ENCODE peak calls at places on chromosomes 1 and 21, in four cellular contexts. N, H, M and S are unnamed samples.

GRCh38 chr1:228212415-228212965 is 4.6 kb downstream of the OBSCN start:
- DNase-seq in N (no peak), M (no peak), H (no peak), S (no peak)

GRCh38 chr1:210332233-210332632 is 3.5 kb downstream of the HHAT start:
- DNase-seq in N (no peak), H (no peak), M (no peak), S (no peak)

GRCh38 chr21:45377325-45377709 is 27.6 kb upstream of the COL18A1 start:
- DNase-seq in N (no peak), M (no peak), H (no peak), S (no peak)

GRCh38 chr21:38773108-38774061 is 32.3 kb upstream of the ETS2 start:
- DNase-seq in M (peak; percentile 52), N (no peak), H (no peak), S (peak; percentile 27)

GRCh38 chr1:160646711-160647328 is at the start of gene SLAMF1:
- DNase-seq in N (no peak), H (no peak), M (no peak), S (no peak)

GRCh38 chr1:9846611-9847171 is 22.9 kb upstream of the CLSTN1 start:
- DNase-seq in M (no peak), N (no peak), H (no peak), S (no peak)

GRCh38 chr1:19646771-19647319 is 2.7 kb downstream of the NBL1 start:
- DNase-seq in N (no peak), M (no peak), H (no peak), S (no peak)

GRCh38 chr1:34739613-34740012 is 15.2 kb upstream of the GJB5 start:
- DNase-seq in M (no peak), N (no peak), H (no peak), S (no peak)

GRCh38 chr21:45901061-45901690 is 80.4 kb upstream of the COL6A1 start:
- DNase-seq in M (no peak), N (no peak), H (no peak), S (no peak)

GRCh38 chr1:6007318-6008083 is 15.3 kb upstream of the NPHP4 start:
- DNase-seq in M (no peak), H (no peak), N (no peak), S (no peak)

GRCh38 chr1:206447079-206447780 is 23.0 kb upstream of the IKBKE start:
- DNase-seq in N (no peak), M (no peak), H (no peak), S (no peak)

GRCh38 chr1:203410117-203410900 is 59.4 kb upstream of the FMOD start:
- DNase-seq in M (no peak), H (no peak), N (no peak), S (no peak)

GRCh38 chr1:54249798-54250497 is 50.0 kb downstream of the MRPL37 start:
- DNase-seq in H (no peak), M (peak; percentile 60), N (no peak), S (peak; percentile 30)

GRCh38 chr1:24204116-24204515 is 17.0 kb upstream of the IFNLR1 start:
- DNase-seq in H (no peak), M (no peak), N (no peak), S (no peak)

GRCh38 chr1:39425151-39425550 is 66.3 kb upstream of the BMP8A start:
- DNase-seq in M (no peak), H (no peak), N (no peak), S (no peak)

GRCh38 chr1:59640851-59641250 is 173.9 kb upstream of the HOOK1 start:
- DNase-seq in N (no peak), M (no peak), H (no peak), S (no peak)

GRCh38 chr1:43603004-43603403 is 46.9 kb upstream of the KDM4A start:
- DNase-seq in M (no peak), H (no peak), N (no peak), S (no peak)

GRCh38 chr1:6941786-6942185 is 156.5 kb downstream of the CAMTA1 start:
- DNase-seq in H (no peak), M (no peak), N (no peak), S (no peak)

GRCh38 chr1:174160109-174160473 is 771 bp downstream of the RABGAP1L start:
- DNase-seq in H (peak; percentile 15), N (no peak), M (no peak), S (no peak)

GRCh38 chr1:15949453-15950245 is 26.3 kb downstream of the ZBTB17 start:
- DNase-seq in N (peak; percentile 69), M (no peak), H (peak; percentile 91), S (no peak)

GRCh38 chr1:33276573-33277298 is 20.4 kb downstream of the ZNF362 start:
- DNase-seq in M (no peak), N (no peak), H (no peak), S (no peak)

GRCh38 chr1:110196917-110197782 is 13.0 kb upstream of the KCNC4 start:
- DNase-seq in H (peak; percentile 94), N (peak; percentile 92), M (no peak), S (no peak)

GRCh38 chr21:43192501-43193081 is 23.8 kb downstream of the CRYAA start:
- DNase-seq in H (no peak), M (no peak), N (no peak), S (no peak)

GRCh38 chr21:43307677-43308070 is 119.3 kb downstream of the SIK1 start:
- DNase-seq in M (no peak), H (no peak), N (no peak), S (no peak)

GRCh38 chr1:15741183-15741850 is 982 bp upstream of the TMEM82 start:
- DNase-seq in H (peak; percentile 91), N (peak; percentile 94), M (peak; percentile 32), S (peak; percentile 51)

GRCh38 chr1:150362721-150363425 is 1.1 kb upstream of the RPRD2 start:
- DNase-seq in H (no peak), N (no peak), M (no peak), S (no peak)

GRCh38 chr1:169890761-169891538 is 2.7 kb downstream of the SCYL3 start:
- DNase-seq in H (no peak), M (no peak), N (no peak), S (no peak)

GRCh38 chr1:166920561-166921475 is 44.8 kb upstream of the TADA1 start:
- DNase-seq in M (no peak), H (peak; percentile 19), N (no peak), S (no peak)

GRCh38 chr1:24416666-24417391 is 1.2 kb downstream of the NIPAL3 start:
- DNase-seq in N (no peak), H (peak; percentile 41), M (peak; percentile 64), S (peak; percentile 59)

GRCh38 chr1:42933610-42934009 is 25.1 kb downstream of the SLC2A1 start:
- DNase-seq in H (no peak), N (no peak), M (no peak), S (no peak)

GRCh38 chr1:57218487-57219079 is 205.3 kb downstream of the DAB1 start:
- DNase-seq in N (no peak), H (no peak), M (no peak), S (no peak)

GRCh38 chr1:214762902-214763301 is 159.9 kb downstream of the CENPF start:
- DNase-seq in N (no peak), H (no peak), M (no peak), S (no peak)

GRCh38 chr1:59445040-59445439 is 148.1 kb downstream of the FGGY start:
- DNase-seq in N (no peak), H (no peak), M (no peak), S (no peak)

GRCh38 chr1:116311756-116312691 is 61.0 kb upstream of the ATP1A1 start:
- DNase-seq in H (no peak), N (no peak), M (no peak), S (no peak)

GRCh38 chr1:92186081-92186480 is 31.6 kb upstream of the C1orf146 start:
- DNase-seq in N (no peak), H (no peak), M (no peak), S (no peak)

GRCh38 chr1:245652660-245653427 is 498.1 kb downstream of the KIF26B start:
- DNase-seq in M (no peak), H (no peak), N (no peak), S (no peak)

GRCh38 chr1:112396668-112397025 is 633 bp downstream of the CTTNBP2NL start:
- DNase-seq in H (no peak), M (no peak), N (no peak), S (no peak)